ENCODE peak calls at places on chromosomes 5 and 9, in eight cellular contexts. I is heart left ventricle, E is neural crest cell, H is nephron progenitor cell, M is progenitor cell of endocrine pancreas, Z is stomach, T is dorsolateral prefrontal cortex, R is fibroblast of pulmonary artery. B is an unnamed sample.

GRCh38 chr5:139761057-139761450 is 34.6 kb upstream of the PSD2 start:
- DNase-seq in I (no peak), E (no peak), H (no peak), M (no peak), Z (no peak), T (no peak), R (no peak), B (no peak)

GRCh38 chr5:12793373-12793772 is 889.1 kb upstream of the CTNND2 start:
- DNase-seq in I (no peak), E (no peak), H (no peak), M (no peak), Z (no peak), T (no peak), R (no peak), B (no peak)

GRCh38 chr5:38382898-38383297 is 124.5 kb downstream of the EGFLAM start:
- DNase-seq in I (peak; percentile 45), E (peak; percentile 60), H (peak; percentile 72), M (peak; percentile 48), Z (peak; percentile 72), T (peak; percentile 68), R (peak; percentile 78), B (peak; percentile 74)

GRCh38 chr5:178589180-178590140 is 733 bp downstream of the COL23A1 start:
- DNase-seq in I (peak; percentile 51), E (peak; percentile 43), H (peak; percentile 72), M (peak; percentile 49), Z (no peak), T (peak; percentile 17), R (peak; percentile 22), B (peak; percentile 68)

GRCh38 chr5:35803221-35803651 is 53.5 kb upstream of the IL7R start:
- DNase-seq in I (peak; percentile 27), E (peak; percentile 10), H (peak; percentile 47), M (no peak), Z (no peak), T (peak; percentile 10), R (peak; percentile 53), B (peak; percentile 61)

GRCh38 chr9:92468206-92468605 is 14.1 kb downstream of the ASPN start:
- DNase-seq in I (no peak), E (no peak), H (no peak), M (no peak), Z (no peak), T (no peak), R (no peak), B (no peak)

GRCh38 chr5:61603211-61603908 is 271.3 kb downstream of the ZSWIM6 start:
- DNase-seq in I (peak; percentile 65), E (no peak), H (no peak), M (no peak), Z (no peak), T (no peak), R (no peak), B (no peak)

GRCh38 chr5:134267366-134268018 is 41.6 kb upstream of the PPP2CA start:
- DNase-seq in I (no peak), E (no peak), H (no peak), M (no peak), Z (no peak), T (no peak), R (peak; percentile 34), B (no peak)

GRCh38 chr9:83630938-83631457 is 8.1 kb downstream of the IDNK start:
- DNase-seq in I (no peak), E (peak; percentile 9), H (peak; percentile 20), M (no peak), Z (no peak), T (no peak), R (no peak), B (no peak)

GRCh38 chr5:115952579-115952978 is 9.7 kb upstream of the LVRN start:
- DNase-seq in I (no peak), E (no peak), H (no peak), M (no peak), Z (no peak), T (no peak), R (no peak), B (no peak)

GRCh38 chr5:171755354-171755821 is 30.2 kb upstream of the SMIM23 start:
- DNase-seq in I (no peak), E (no peak), H (no peak), M (no peak), Z (no peak), T (no peak), R (no peak), B (no peak)

GRCh38 chr9:14312721-14313377 is 1.1 kb downstream of the NFIB start:
- DNase-seq in I (peak; percentile 42), E (peak; percentile 35), H (peak; percentile 59), M (no peak), Z (no peak), T (peak; percentile 34), R (no peak), B (peak; percentile 50)

GRCh38 chr5:72151646-72152045 is 44.4 kb downstream of the MAP1B start:
- DNase-seq in I (no peak), E (no peak), H (no peak), M (no peak), Z (no peak), T (no peak), R (no peak), B (no peak)

GRCh38 chr5:72151169-72151568 is 43.9 kb downstream of the MAP1B start:
- DNase-seq in I (no peak), E (no peak), H (no peak), M (no peak), Z (no peak), T (no peak), R (no peak), B (no peak)

GRCh38 chr5:72152506-72152905 is 45.2 kb downstream of the MAP1B start:
- DNase-seq in I (no peak), E (no peak), H (no peak), M (no peak), Z (no peak), T (no peak), R (no peak), B (no peak)

GRCh38 chr5:72147601-72148000 is 40.3 kb downstream of the MAP1B start:
- DNase-seq in I (no peak), E (no peak), H (no peak), M (no peak), Z (no peak), T (no peak), R (no peak), B (no peak)

GRCh38 chr5:72149742-72150141 is 42.5 kb downstream of the MAP1B start:
- DNase-seq in I (no peak), E (no peak), H (no peak), M (no peak), Z (no peak), T (no peak), R (no peak), B (no peak)
- TF ChIP-seq CTCF in I (no peak), E (no peak), H (no peak), M (no peak), Z (no peak), T (peak; percentile 22), R (peak; percentile 11), B (no peak)

GRCh38 chr5:137051165-137051564 is 448.0 kb downstream of the SPOCK1 start:
- DNase-seq in I (no peak), E (no peak), H (no peak), M (no peak), Z (no peak), T (no peak), R (peak; percentile 23), B (no peak)
- TF ChIP-seq CTCF in I (peak; percentile 38), E (peak; percentile 45), H (no peak), M (peak; percentile 39), Z (no peak), T (no peak), R (peak; percentile 33), B (no peak)

GRCh38 chr5:64678400-64678799 is 11.9 kb upstream of the SHISAL2B start:
- DNase-seq in I (no peak), E (no peak), H (no peak), M (no peak), Z (no peak), T (no peak), R (no peak), B (no peak)

GRCh38 chr5:64682608-64683007 is 7.7 kb upstream of the SHISAL2B start:
- DNase-seq in I (no peak), E (no peak), H (no peak), M (no peak), Z (no peak), T (no peak), R (no peak), B (no peak)

GRCh38 chr5:64680289-64680688 is 10.0 kb upstream of the SHISAL2B start:
- DNase-seq in I (no peak), E (no peak), H (no peak), M (no peak), Z (no peak), T (no peak), R (no peak), B (peak; percentile 26)
- TF ChIP-seq CTCF in I (no peak), E (no peak), H (no peak), M (no peak), Z (no peak), T (no peak), R (peak; percentile 25), B (no peak)

GRCh38 chr9:135476981-135477380 is 2.6 kb upstream of the PPP1R26 start:
- DNase-seq in I (no peak), E (no peak), H (no peak), M (no peak), Z (no peak), T (no peak), R (peak; percentile 33), B (no peak)

GRCh38 chr9:135471751-135472640 is 7.6 kb upstream of the PPP1R26 start:
- DNase-seq in I (no peak), E (peak; percentile 41), H (peak; percentile 75), M (peak; percentile 43), Z (no peak), T (no peak), R (no peak), B (no peak)

GRCh38 chr9:135473972-135474543 is 5.5 kb upstream of the PPP1R26 start:
- DNase-seq in I (no peak), E (no peak), H (no peak), M (no peak), Z (no peak), T (no peak), R (no peak), B (no peak)

GRCh38 chr9:135476561-135476960 is 3.0 kb upstream of the PPP1R26 start:
- DNase-seq in I (no peak), E (no peak), H (no peak), M (no peak), Z (no peak), T (no peak), R (no peak), B (no peak)

GRCh38 chr9:135474915-135475314 is 4.7 kb upstream of the PPP1R26 start:
- DNase-seq in I (no peak), E (peak; percentile 65), H (peak; percentile 69), M (peak; percentile 41), Z (peak; percentile 40), T (peak; percentile 49), R (peak; percentile 16), B (peak; percentile 67)
- TF ChIP-seq CTCF in I (no peak), E (peak; percentile 66), H (peak; percentile 57), M (peak; percentile 77), Z (no peak), T (peak; percentile 56), R (peak; percentile 43), B (peak; percentile 39)

GRCh38 chr5:151628112-151628823 is 37.1 kb upstream of the FAT2 start:
- DNase-seq in I (no peak), E (no peak), H (no peak), M (no peak), Z (no peak), T (no peak), R (peak; percentile 21), B (no peak)
- TF ChIP-seq CTCF in I (no peak), E (no peak), H (no peak), M (no peak), Z (no peak), T (no peak), R (no peak), B (no peak)

GRCh38 chr9:121055642-121056143 is 5.6 kb upstream of the C5 start:
- DNase-seq in I (no peak), E (no peak), H (peak; percentile 8), M (no peak), Z (no peak), T (no peak), R (peak; percentile 13), B (peak; percentile 38)
- TF ChIP-seq CTCF in I (no peak), E (peak; percentile 42), H (peak; percentile 44), M (peak; percentile 50), Z (no peak), T (no peak), R (peak; percentile 42), B (peak; percentile 69)

B was measured in endothelial cell.